ENCODE peak calls at places on chromosomes 4 and X, in eight cellular contexts. E, Z, W, C, J, A, P and L are unnamed samples.
A peak's percentile ranks its signal among the peaks of the same experiment; 100 is the strongest.

GRCh38 chr4:84920591-84920990 is 45.9 kb downstream of the WDFY3 start:
- DNase-seq in E (no peak), Z (no peak), W (peak; percentile 64), C (no peak), J (peak; percentile 46), A (no peak), P (peak; percentile 23), L (no peak)

GRCh38 chr4:22384154-22384553 is 131.7 kb downstream of the ADGRA3 start:
- DNase-seq in E (no peak), Z (no peak), W (no peak), C (no peak), J (no peak), A (no peak), P (no peak), L (no peak)

GRCh38 chrX:85391185-85391878 is 11.9 kb upstream of the POF1B start:
- DNase-seq in E (no peak), Z (no peak), W (no peak), C (no peak), J (no peak), A (no peak), P (no peak), L (no peak)

GRCh38 chr4:36039031-36039430 is 205.3 kb downstream of the ARAP2 start:
- DNase-seq in E (no peak), Z (no peak), W (no peak), C (no peak), J (no peak), A (no peak), P (no peak), L (peak; percentile 27)

GRCh38 chrX:154409222-154409871 is at the start of gene DNASE1L1:
- DNase-seq in E (no peak), Z (peak; percentile 96), W (peak; percentile 82), C (peak; percentile 80), J (peak; percentile 91), A (peak; percentile 69), P (peak; percentile 61), L (peak; percentile 91)

GRCh38 chrX:40174594-40175415 is 77.0 kb upstream of the BCOR start:
- DNase-seq in E (no peak), Z (peak; percentile 72), W (peak; percentile 68), C (no peak), J (peak; percentile 56), A (peak; percentile 63), P (no peak), L (peak; percentile 48)

GRCh38 chr4:56741595-56741994 is 60.5 kb upstream of the HOPX start:
- DNase-seq in E (no peak), Z (no peak), W (no peak), C (no peak), J (no peak), A (no peak), P (no peak), L (no peak)

GRCh38 chrX:78366576-78366975 is 39.2 kb upstream of the CYSLTR1 start:
- DNase-seq in E (no peak), Z (no peak), W (no peak), C (no peak), J (no peak), A (no peak), P (no peak), L (no peak)

GRCh38 chrX:133676344-133677122 is 261.2 kb upstream of the GPC4 start:
- DNase-seq in E (no peak), Z (no peak), W (no peak), C (no peak), J (no peak), A (peak; percentile 46), P (no peak), L (peak; percentile 71)

GRCh38 chrX:12419591-12419990 is 281.3 kb downstream of the FRMPD4 start:
- DNase-seq in E (no peak), Z (no peak), W (no peak), C (no peak), J (no peak), A (no peak), P (no peak), L (no peak)

GRCh38 chr4:6989331-6989923 is 53.7 kb upstream of the TADA2B start:
- DNase-seq in E (no peak), Z (no peak), W (no peak), C (no peak), J (no peak), A (no peak), P (no peak), L (no peak)

GRCh38 chr4:110197421-110198398 is 705 bp downstream of the ELOVL6 start:
- DNase-seq in E (peak; percentile 73), Z (no peak), W (peak; percentile 46), C (peak; percentile 23), J (peak; percentile 54), A (peak; percentile 37), P (no peak), L (peak; percentile 69)

GRCh38 chr4:165384186-165384585 is 5.4 kb downstream of the CPE start:
- DNase-seq in E (no peak), Z (no peak), W (no peak), C (no peak), J (no peak), A (no peak), P (no peak), L (no peak)

GRCh38 chr4:165385124-165385523 is 6.3 kb downstream of the CPE start:
- DNase-seq in E (no peak), Z (no peak), W (no peak), C (no peak), J (no peak), A (no peak), P (no peak), L (no peak)

GRCh38 chr4:165382640-165383039 is 3.8 kb downstream of the CPE start:
- DNase-seq in E (no peak), Z (no peak), W (no peak), C (no peak), J (no peak), A (no peak), P (no peak), L (no peak)

GRCh38 chr4:165383757-165384156 is 4.9 kb downstream of the CPE start:
- DNase-seq in E (no peak), Z (no peak), W (peak; percentile 45), C (no peak), J (peak; percentile 29), A (no peak), P (no peak), L (no peak)

DNA sequence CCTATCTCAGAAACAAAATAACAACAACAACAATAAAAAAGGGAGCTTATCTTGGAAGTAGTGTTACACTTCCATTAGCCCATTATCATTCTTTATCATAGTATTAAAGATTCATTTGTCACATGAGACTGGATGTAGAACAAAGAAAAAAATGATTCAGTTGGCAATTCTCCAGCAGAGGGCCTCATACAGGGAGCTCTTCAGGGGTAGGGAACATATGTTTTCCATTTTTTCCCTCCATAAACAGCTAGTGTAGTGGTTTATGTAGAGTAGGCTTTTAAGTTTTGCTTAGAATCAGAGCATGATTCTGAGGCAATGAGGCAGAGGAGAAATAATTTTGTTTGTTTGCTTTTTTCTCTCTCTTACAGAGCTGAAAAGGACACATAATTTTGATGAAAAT is 5.8 kb downstream of the CPE start:
- DNase-seq in E (no peak), Z (no peak), W (peak; percentile 75), C (no peak), J (peak; percentile 64), A (no peak), P (no peak), L (no peak)
- TF ChIP-seq CTCF in E (no peak), Z (no peak), W (peak; percentile 11), C (no peak), J (no peak), A (no peak), P (no peak), L (no peak)

DNA sequence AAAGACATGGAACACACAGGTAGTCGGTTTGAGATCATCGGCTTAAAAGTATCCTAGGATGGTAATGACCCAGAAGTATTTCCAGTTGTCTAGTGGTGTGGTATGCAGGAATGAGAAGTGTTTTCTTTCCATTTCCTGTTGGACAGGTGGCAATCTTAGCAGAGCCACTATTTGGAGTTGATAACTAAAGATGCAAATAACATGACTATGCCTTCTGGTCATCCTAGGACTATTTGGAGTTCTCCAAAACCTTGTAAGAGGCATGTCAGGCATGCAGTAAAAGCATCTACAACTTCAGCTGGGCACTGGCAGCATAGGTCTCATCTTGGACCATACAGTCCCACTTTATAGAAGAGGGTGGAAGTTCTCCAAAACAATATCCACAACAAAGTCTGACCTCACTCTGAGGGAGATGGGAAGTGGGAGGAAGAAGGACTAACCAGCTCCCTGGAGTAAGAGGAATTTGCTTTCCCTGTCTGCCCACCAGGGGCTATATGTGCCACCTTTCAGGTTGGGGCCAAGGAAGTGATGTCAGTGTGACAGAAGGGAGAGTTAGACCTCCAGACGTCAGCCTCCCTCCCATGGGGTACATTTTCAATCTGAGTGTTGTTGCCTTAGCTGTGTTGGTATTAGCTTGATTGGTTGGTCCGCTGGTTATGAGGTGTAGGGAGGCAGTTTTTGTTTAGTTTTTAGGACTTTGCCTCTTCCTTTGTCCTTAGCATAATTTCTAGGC is 101.2 kb upstream of the MYOZ2 start:
- DNase-seq in E (no peak), Z (no peak), W (no peak), C (no peak), J (no peak), A (no peak), P (no peak), L (no peak)
- TF ChIP-seq CTCF in E (no peak), Z (no peak), W (no peak), C (no peak), J (no peak), A (no peak), P (no peak), L (no peak)

DNA sequence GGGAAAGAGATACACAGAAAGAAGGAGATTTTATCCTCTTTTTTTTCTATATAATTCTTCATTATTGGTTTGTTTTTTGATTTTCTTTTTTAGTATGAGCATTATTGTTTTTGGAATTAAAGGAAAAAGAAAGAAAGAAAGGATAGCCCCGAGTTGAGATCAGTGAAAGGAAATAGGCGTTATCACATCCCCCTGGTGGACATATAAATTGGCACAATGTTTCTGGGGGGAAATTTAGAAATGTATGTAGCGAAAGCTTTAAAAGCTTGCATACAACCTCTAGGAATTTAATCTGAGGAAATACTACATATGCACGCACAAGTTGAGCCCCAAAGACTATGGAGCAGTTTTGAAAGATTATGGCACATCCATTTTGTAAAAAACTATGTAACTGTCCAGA is 226.3 kb upstream of the LDB2 start:
- DNase-seq in E (no peak), Z (no peak), W (no peak), C (no peak), J (no peak), A (no peak), P (no peak), L (no peak)
- TF ChIP-seq CTCF in E (no peak), Z (no peak), W (peak; percentile 49), C (no peak), J (peak; percentile 33), A (no peak), P (no peak), L (no peak)

GRCh38 chr4:177033130-177033529 is 240.4 kb upstream of the VEGFC start:
- DNase-seq in E (no peak), Z (no peak), W (peak; percentile 24), C (no peak), J (no peak), A (no peak), P (no peak), L (no peak)
- TF ChIP-seq CTCF in E (no peak), Z (no peak), W (peak; percentile 50), C (no peak), J (peak; percentile 28), A (no peak), P (no peak), L (no peak)